ENCODE peak calls at places on chromosomes 13 and 19, in four cellular contexts. One of them, this sample, is unnamed.

GRCh38 chr13:110617326-110618072 is 2.2 kb downstream of the NAXD start:
- DNase-seq in HepG2: peak; percentile 43
- DNase-seq in K562: no peak
- DNase-seq in GM12878: no peak
- DNase-seq in this sample: no peak

GRCh38 chr19:22532388-22533310 is 101.5 kb upstream of the ZNF492 start:
- DNase-seq in HepG2: no peak
- DNase-seq in K562: no peak
- DNase-seq in GM12878: no peak
- DNase-seq in this sample: no peak

GRCh38 chr13:60755380-60756163 is 358.6 kb downstream of the TDRD3 start:
- DNase-seq in HepG2: no peak
- DNase-seq in K562: no peak
- DNase-seq in GM12878: no peak
- DNase-seq in this sample: peak; percentile 23

GRCh38 chr13:101150998-101151397 is 265.3 kb downstream of the NALCN start:
- DNase-seq in HepG2: no peak
- DNase-seq in K562: no peak
- DNase-seq in GM12878: no peak
- DNase-seq in this sample: no peak

GRCh38 chr19:8585894-8586750 is 8.9 kb upstream of the MYO1F start:
- DNase-seq in HepG2: peak; percentile 28
- DNase-seq in K562: peak; percentile 83
- DNase-seq in GM12878: no peak
- DNase-seq in this sample: peak; percentile 99

GRCh38 chr13:95023405-95023804 is 277.8 kb downstream of the ABCC4 start:
- DNase-seq in HepG2: no peak
- DNase-seq in K562: no peak
- DNase-seq in GM12878: no peak
- DNase-seq in this sample: no peak

GRCh38 chr13:26503826-26504594 is 53.5 kb upstream of the WASF3 start:
- DNase-seq in HepG2: no peak
- DNase-seq in K562: no peak
- DNase-seq in GM12878: no peak
- DNase-seq in this sample: no peak

GRCh38 chr19:8811315-8812172 is 20.6 kb downstream of the ZNF558 start:
- DNase-seq in HepG2: no peak
- DNase-seq in K562: no peak
- DNase-seq in GM12878: no peak
- DNase-seq in this sample: no peak

GRCh38 chr19:46350029-46350757 is 3.3 kb downstream of the PPP5C start:
- DNase-seq in HepG2: no peak
- DNase-seq in K562: no peak
- DNase-seq in GM12878: no peak
- DNase-seq in this sample: no peak

GRCh38 chr13:112705286-112705685 is 15.4 kb downstream of the ATP11A start:
- DNase-seq in HepG2: no peak
- DNase-seq in K562: no peak
- DNase-seq in GM12878: no peak
- DNase-seq in this sample: peak; percentile 14

GRCh38 chr19:5216141-5216847 is 124.3 kb downstream of the PTPRS start:
- DNase-seq in HepG2: no peak
- DNase-seq in K562: no peak
- DNase-seq in GM12878: peak; percentile 9
- DNase-seq in this sample: no peak

GRCh38 chr19:44720945-44721344 is 22.0 kb downstream of the CEACAM16 start:
- DNase-seq in HepG2: no peak
- DNase-seq in K562: no peak
- DNase-seq in GM12878: no peak
- DNase-seq in this sample: no peak

GRCh38 chr13:113398963-113399754 is 35.2 kb upstream of the GRTP1 start:
- DNase-seq in HepG2: no peak
- DNase-seq in K562: no peak
- DNase-seq in GM12878: no peak
- DNase-seq in this sample: peak; percentile 26

GRCh38 chr19:6084821-6085220 is 25.5 kb downstream of the RFX2 start:
- DNase-seq in HepG2: no peak
- DNase-seq in K562: no peak
- DNase-seq in GM12878: no peak
- DNase-seq in this sample: no peak

GRCh38 chr19:7188682-7189629 is 105.3 kb downstream of the INSR start:
- DNase-seq in HepG2: peak; percentile 84
- DNase-seq in K562: no peak
- DNase-seq in GM12878: no peak
- DNase-seq in this sample: no peak

GRCh38 chr13:26017932-26018690 is 33.7 kb downstream of the SHISA2 start:
- DNase-seq in HepG2: no peak
- DNase-seq in K562: no peak
- DNase-seq in GM12878: no peak
- DNase-seq in this sample: no peak

GRCh38 chr13:76853481-76853880 is 32.7 kb downstream of the KCTD12 start:
- DNase-seq in HepG2: no peak
- DNase-seq in K562: no peak
- DNase-seq in GM12878: no peak
- DNase-seq in this sample: no peak

GRCh38 chr13:69319659-69320058 is 788.0 kb upstream of the ATXN8OS start:
- DNase-seq in HepG2: no peak
- DNase-seq in K562: no peak
- DNase-seq in GM12878: no peak
- DNase-seq in this sample: no peak

GRCh38 chr19:47681388-47681787 is 31.8 kb upstream of the EHD2 start:
- DNase-seq in HepG2: no peak
- DNase-seq in K562: no peak
- DNase-seq in GM12878: no peak
- DNase-seq in this sample: no peak

GRCh38 chr19:11339254-11340098 is at the start of gene RAB3D:
- DNase-seq in HepG2: peak; percentile 71
- DNase-seq in K562: peak; percentile 98
- DNase-seq in GM12878: peak; percentile 50
- DNase-seq in this sample: peak; percentile 98

GRCh38 chr13:59691501-59692066 is 472.1 kb downstream of the DIAPH3 start:
- DNase-seq in HepG2: peak; percentile 61
- DNase-seq in K562: no peak
- DNase-seq in GM12878: no peak
- DNase-seq in this sample: no peak

GRCh38 chr13:39401756-39402155 is 201.2 kb downstream of the LHFPL6 start:
- DNase-seq in HepG2: no peak
- DNase-seq in K562: peak; percentile 6
- DNase-seq in GM12878: no peak
- DNase-seq in this sample: no peak

GRCh38 chr19:30168760-30169159 is 203.4 kb upstream of the ZNF536 start:
- DNase-seq in HepG2: no peak
- DNase-seq in K562: no peak
- DNase-seq in GM12878: no peak
- DNase-seq in this sample: no peak

GRCh38 chr13:23380534-23380933 is 53.0 kb downstream of the SACS start:
- DNase-seq in HepG2: no peak
- DNase-seq in K562: no peak
- DNase-seq in GM12878: no peak
- DNase-seq in this sample: no peak

GRCh38 chr13:32087955-32088747 is 56.6 kb downstream of the FRY start:
- DNase-seq in HepG2: peak; percentile 91
- DNase-seq in K562: no peak
- DNase-seq in GM12878: no peak
- DNase-seq in this sample: no peak

GRCh38 chr13:74675185-74675584 is 541.0 kb upstream of the KLF12 start:
- DNase-seq in HepG2: no peak
- DNase-seq in K562: no peak
- DNase-seq in GM12878: no peak
- DNase-seq in this sample: no peak

GRCh38 chr13:61728468-61728867 is 312.8 kb upstream of the PCDH20 start:
- DNase-seq in HepG2: no peak
- DNase-seq in K562: no peak
- DNase-seq in GM12878: no peak
- DNase-seq in this sample: no peak

GRCh38 chr13:50401721-50402510 is 386.7 kb downstream of the KCNRG start:
- DNase-seq in HepG2: no peak
- DNase-seq in K562: no peak
- DNase-seq in GM12878: no peak
- DNase-seq in this sample: no peak

DNA sequence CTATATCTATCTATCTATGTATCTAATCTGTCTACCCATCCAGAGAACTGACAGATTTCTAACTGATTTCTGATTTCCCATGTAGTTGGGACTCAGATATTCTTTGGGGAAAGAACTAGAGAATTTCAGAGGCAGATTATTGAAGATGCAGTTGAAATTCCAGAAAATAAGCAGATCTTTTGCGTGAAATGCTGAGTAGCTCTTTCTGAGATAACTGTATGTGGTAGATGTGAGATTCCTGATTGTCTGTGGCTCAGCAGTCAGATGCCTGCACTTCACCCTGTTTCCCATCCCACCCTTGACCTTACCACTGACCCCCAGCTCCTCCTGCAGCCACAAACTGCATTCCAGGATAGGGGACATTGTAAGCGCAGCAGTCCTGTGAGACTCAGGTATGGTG is 61.5 kb downstream of the DGKH start:
- DNase-seq in HepG2: no peak
- DNase-seq in K562: no peak
- DNase-seq in GM12878: no peak
- DNase-seq in this sample: no peak
- TF ChIP-seq CBFB in HepG2: no peak
- TF ChIP-seq CBFB in K562: no peak
- TF ChIP-seq CBFB in GM12878: no peak
- TF ChIP-seq CBFB in this sample: no peak

DNA sequence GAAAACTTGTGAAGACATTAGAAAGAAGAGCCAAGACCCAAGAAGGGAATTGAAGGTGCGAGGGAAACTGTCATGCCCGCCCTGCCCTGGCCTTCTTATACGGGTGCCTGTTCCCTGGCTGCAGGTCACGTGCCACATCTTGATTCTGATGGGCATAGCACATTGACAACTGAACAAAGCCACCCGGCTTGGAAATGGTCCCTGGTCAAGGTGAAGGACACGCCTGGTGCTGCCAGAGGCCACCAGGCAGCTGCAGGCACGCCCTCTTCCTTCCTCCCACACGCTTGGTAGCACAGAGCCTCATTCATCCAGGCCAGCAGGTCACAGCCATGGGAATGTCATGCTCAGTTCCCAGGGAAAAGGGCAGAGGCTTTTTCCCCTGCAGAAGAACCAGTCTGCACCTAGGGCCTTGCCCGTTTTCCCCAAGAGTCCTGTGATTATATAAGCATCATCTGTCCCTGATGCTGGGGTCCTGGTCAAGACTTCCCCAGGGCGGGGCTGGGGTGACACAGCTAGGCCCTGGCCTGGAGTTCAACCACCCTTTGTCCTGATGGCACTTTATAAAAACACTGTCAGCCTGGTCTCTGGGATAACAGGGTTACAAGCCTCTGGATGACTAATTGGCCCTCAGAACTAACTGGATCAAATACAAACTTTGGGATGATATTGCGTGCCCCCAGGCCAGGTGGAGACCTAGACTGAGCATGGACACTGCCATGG is 56.0 kb downstream of the CDADC1 start:
- DNase-seq in HepG2: peak; percentile 86
- DNase-seq in K562: no peak
- DNase-seq in GM12878: no peak
- DNase-seq in this sample: no peak
- TF ChIP-seq ESRRA in HepG2: no peak
- TF ChIP-seq ESRRA in K562: no peak
- TF ChIP-seq ESRRA in GM12878: no peak
- TF ChIP-seq ESRRA in this sample: no peak

DNA sequence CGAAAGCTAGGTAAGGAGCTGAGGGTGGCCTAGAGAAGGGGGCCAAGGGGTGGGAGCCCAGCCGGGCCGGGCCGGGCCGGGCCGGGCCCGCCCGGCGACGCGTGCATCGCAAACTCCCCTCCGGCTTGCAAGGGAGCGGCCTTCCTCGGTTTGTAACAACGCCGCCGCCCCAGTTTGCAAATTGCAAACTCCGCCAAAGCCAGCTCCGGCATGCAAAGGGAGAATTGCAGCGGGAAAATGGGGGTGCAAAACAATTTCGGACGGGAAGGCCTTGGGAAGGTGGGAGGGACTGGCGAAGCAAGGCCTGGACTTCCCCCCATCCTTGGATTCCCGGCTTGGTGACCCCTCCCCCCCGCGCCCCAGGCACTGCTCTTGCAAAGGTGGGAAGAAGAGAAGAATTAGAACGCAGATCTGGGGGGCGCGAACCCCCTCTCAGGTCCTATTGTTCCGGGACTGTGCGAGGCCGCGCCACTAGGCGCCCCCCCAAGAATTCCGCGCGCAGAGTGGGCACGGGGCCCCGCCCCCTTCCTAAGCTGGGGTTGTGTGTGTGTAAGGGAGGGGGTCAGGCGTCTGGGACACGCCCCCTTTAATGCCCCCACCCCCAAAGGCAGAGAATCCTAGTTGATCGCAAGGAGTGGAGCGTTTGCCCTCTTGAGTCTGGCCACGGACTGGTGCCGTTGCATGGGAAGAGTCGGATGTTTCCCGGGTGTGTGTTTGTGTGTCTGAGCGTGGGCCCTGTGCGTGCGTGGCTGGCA is 926 bp downstream of the PRR12 start:
- DNase-seq in HepG2: no peak
- DNase-seq in K562: peak; percentile 70
- DNase-seq in GM12878: no peak
- DNase-seq in this sample: peak; percentile 70
- TF ChIP-seq CBFB in HepG2: no peak
- TF ChIP-seq CBFB in K562: no peak
- TF ChIP-seq CBFB in GM12878: no peak
- TF ChIP-seq CBFB in this sample: no peak

GRCh38 chr13:73607489-73608156 is 526.6 kb downstream of the KLF12 start:
- DNase-seq in HepG2: peak; percentile 24
- DNase-seq in K562: no peak
- DNase-seq in GM12878: no peak
- DNase-seq in this sample: no peak

GRCh38 chr13:73608157-73608516 is 526.1 kb downstream of the KLF12 start:
- DNase-seq in HepG2: no peak
- DNase-seq in K562: no peak
- DNase-seq in GM12878: no peak
- DNase-seq in this sample: no peak

GRCh38 chr13:73608731-73609485 is 525.3 kb downstream of the KLF12 start:
- DNase-seq in HepG2: no peak
- DNase-seq in K562: no peak
- DNase-seq in GM12878: no peak
- DNase-seq in this sample: no peak

DNA sequence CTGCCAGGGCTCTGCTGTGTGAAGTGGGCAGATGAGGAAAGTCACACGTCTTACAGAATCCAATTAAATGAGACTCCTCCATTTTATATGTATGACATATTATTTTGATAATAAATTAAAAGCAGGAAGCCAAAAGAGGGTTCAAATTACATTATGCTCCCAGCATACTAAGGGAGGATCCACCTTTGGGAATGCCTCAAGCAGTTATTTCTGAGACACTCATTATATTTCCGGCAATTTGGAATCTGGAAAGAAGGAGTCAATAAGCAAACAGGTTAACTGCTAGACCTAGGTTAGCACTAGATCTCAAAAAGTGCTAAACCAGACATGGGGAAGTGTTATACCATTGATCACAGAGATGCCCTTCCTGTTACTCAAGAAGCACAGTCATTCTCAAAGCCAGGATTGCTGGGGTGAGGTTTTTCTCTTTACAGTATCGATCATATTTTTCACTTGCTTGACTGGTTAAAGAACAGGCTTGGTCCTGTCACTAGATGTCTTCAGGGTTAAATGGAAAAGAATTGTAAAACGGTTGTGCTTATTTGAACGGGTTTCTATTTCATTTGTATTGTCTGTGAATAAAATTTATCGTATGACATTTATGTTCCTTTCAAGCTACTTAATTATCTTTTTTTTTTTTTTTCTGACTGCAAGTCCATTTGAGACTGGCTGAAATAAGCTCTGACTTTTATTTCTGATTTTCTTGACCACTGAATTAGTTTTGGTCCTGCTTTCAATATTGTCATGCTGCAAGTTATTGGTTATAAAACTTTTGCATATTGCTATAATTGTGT is 523.2 kb downstream of the KLF12 start:
- DNase-seq in HepG2: no peak
- DNase-seq in K562: no peak
- DNase-seq in GM12878: no peak
- DNase-seq in this sample: no peak
- TF ChIP-seq ESRRA in HepG2: no peak
- TF ChIP-seq ESRRA in K562: no peak
- TF ChIP-seq ESRRA in GM12878: no peak
- TF ChIP-seq ESRRA in this sample: no peak